ENCODE peak calls at places on chromosomes 16 and 17, in ten cellular contexts. T is GM12865; J is omental fat pad; U is B cell; Z is fibroblast of mammary gland; D is CD4-positive, alpha-beta T cell; P is heart right ventricle; G is coronary artery; W is lower lobe of right lung; Y is GM10248. Q is an unnamed sample.

GRCh38 chr16:30895592-30896202 is 717 bp upstream of the CTF1 start:
- DNase-seq in D (no peak), Z (no peak), G (no peak), W (no peak), J (no peak), U (no peak), T (no peak), Y (no peak), P (no peak), Q (no peak)

GRCh38 chr17:83121921-83122820 is 42.8 kb downstream of the METRNL start:
- DNase-seq in D (no peak), Y (no peak), J (no peak), T (no peak), P (no peak), Z (peak), G (peak), U (no peak), W (peak), Q (no peak)

GRCh38 chr16:90057738-90058173 is 19.4 kb downstream of the PRDM7 start:
- DNase-seq in W (no peak), J (no peak), Z (peak), P (no peak), T (peak), U (no peak), D (no peak), Y (peak), G (no peak), Q (no peak)

GRCh38 chr17:72710834-72711233 is 381.7 kb downstream of the SLC39A11 start:
- DNase-seq in P (no peak), J (no peak), U (no peak), D (no peak), Z (peak), W (no peak), T (no peak), G (no peak), Y (no peak), Q (no peak)

GRCh38 chr16:56630134-56630533 is 2.3 kb upstream of the MT1M start:
- DNase-seq in J (no peak), P (no peak), U (peak), G (no peak), Y (peak), W (no peak), D (no peak), Z (no peak), T (peak), Q (no peak)

GRCh38 chr16:88058817-88059216 is 107.6 kb downstream of the BANP start:
- DNase-seq in P (no peak), J (no peak), T (no peak), D (no peak), U (no peak), Y (no peak), W (no peak), G (no peak), Z (no peak), Q (no peak)

GRCh38 chr17:4395111-4395478 is 28.6 kb upstream of the UBE2G1 start:
- DNase-seq in J (no peak), U (no peak), G (no peak), T (no peak), Z (no peak), P (no peak), D (no peak), Y (no peak), W (no peak), Q (no peak)

GRCh38 chr17:42107597-42108576 is 4.6 kb downstream of the DHX58 start:
- DNase-seq in T (peak), W (peak), G (no peak), J (no peak), Y (peak), P (peak), Z (no peak), D (peak), U (peak), Q (peak)

GRCh38 chr17:28380572-28380907 is 9.0 kb downstream of the SARM1 start:
- DNase-seq in T (no peak), U (no peak), J (no peak), Z (no peak), G (no peak), D (no peak), Y (no peak), W (no peak), P (no peak), Q (no peak)

GRCh38 chr16:70700101-70701020 is 14.5 kb upstream of the MTSS2 start:
- DNase-seq in Y (no peak), W (peak), G (peak), T (no peak), Z (no peak), J (no peak), P (peak), D (no peak), U (no peak), Q (no peak)

GRCh38 chr16:48383204-48383876 is 1.9 kb downstream of the SIAH1 start:
- DNase-seq in T (no peak), G (no peak), J (no peak), D (no peak), W (no peak), P (no peak), Y (no peak), U (no peak), Z (peak), Q (no peak)

GRCh38 chr16:2231016-2231931 is 5.0 kb upstream of the DNASE1L2 start:
- DNase-seq in U (no peak), T (no peak), W (no peak), J (no peak), P (no peak), Z (no peak), Y (no peak), G (no peak), D (no peak), Q (no peak)

GRCh38 chr16:67397812-67398545 is 4.7 kb upstream of the TPPP3 start:
- DNase-seq in D (no peak), G (no peak), U (no peak), Y (no peak), Z (no peak), J (no peak), T (no peak), P (no peak), W (peak), Q (peak)

GRCh38 chr17:65656390-65657250 is 95.2 kb upstream of the AXIN2 start:
- DNase-seq in D (no peak), G (no peak), Z (no peak), J (no peak), P (no peak), Y (peak), U (no peak), T (peak), W (no peak), Q (no peak)

GRCh38 chr17:13428611-13429042 is 173.1 kb downstream of the HS3ST3A1 start:
- DNase-seq in U (no peak), Y (no peak), W (no peak), J (no peak), Z (peak), T (no peak), G (no peak), D (no peak), P (no peak), Q (no peak)

GRCh38 chr17:78355045-78355641 is 4.7 kb downstream of the SOCS3 start:
- DNase-seq in T (peak), G (no peak), Z (no peak), Y (no peak), W (no peak), J (no peak), D (no peak), U (no peak), P (no peak), Q (no peak)

GRCh38 chr17:68101992-68102758 is 66.6 kb downstream of the KPNA2 start:
- DNase-seq in D (peak), J (no peak), Z (no peak), Y (no peak), U (no peak), T (peak), W (no peak), P (peak), G (no peak), Q (no peak)

GRCh38 chr17:31582151-31582907 is 190.9 kb downstream of the RAB11FIP4 start:
- DNase-seq in D (no peak), Z (no peak), J (no peak), Y (peak), G (peak), P (peak), T (peak), U (no peak), W (peak), Q (peak)

GRCh38 chr17:51298508-51299371 is 38.4 kb downstream of the UTP18 start:
- DNase-seq in G (no peak), Y (peak), T (peak), P (no peak), D (no peak), U (no peak), Z (peak), J (no peak), W (no peak), Q (no peak)

GRCh38 chr17:2239882-2240430 is 63.6 kb downstream of the SMG6 start:
- DNase-seq in P (peak), D (no peak), U (peak), Z (peak), W (no peak), G (no peak), J (no peak), T (peak), Y (peak), Q (no peak)

GRCh38 chr16:56262148-56262878 is 71.0 kb downstream of the GNAO1 start:
- DNase-seq in Y (no peak), G (peak), T (no peak), W (no peak), P (no peak), Z (no peak), J (no peak), D (peak), U (peak), Q (no peak)

GRCh38 chr17:44235583-44235936 is 16.1 kb upstream of the UBTF start:
- DNase-seq in Y (no peak), P (no peak), G (no peak), T (no peak), U (no peak), J (no peak), D (no peak), Z (peak), W (no peak), Q (no peak)

GRCh38 chr16:88967800-88968588 is 9.0 kb downstream of the CBFA2T3 start:
- DNase-seq in W (no peak), Y (peak), P (no peak), T (peak), D (no peak), Z (no peak), J (no peak), G (no peak), U (peak), Q (no peak)

GRCh38 chr17:40063915-40064531 is 1.3 kb downstream of the THRA start:
- DNase-seq in Z (no peak), G (no peak), W (peak), Y (no peak), T (no peak), U (no peak), P (no peak), J (no peak), D (no peak), Q (peak)

GRCh38 chr16:55480228-55480655 is 1.2 kb downstream of the MMP2 start:
- DNase-seq in G (peak), U (no peak), Z (peak), W (peak), P (peak), D (no peak), J (peak), Y (no peak), T (no peak), Q (no peak)

GRCh38 chr17:35214192-35214591 is 20.0 kb upstream of the SLC35G3 start:
- DNase-seq in J (no peak), Y (no peak), D (no peak), T (no peak), G (no peak), W (no peak), Z (no peak), P (no peak), U (no peak), Q (no peak)

GRCh38 chr17:4426499-4427208 is 7.1 kb upstream of the SPNS3 start:
- DNase-seq in T (no peak), W (no peak), Z (no peak), P (no peak), U (no peak), J (no peak), Y (no peak), G (no peak), D (no peak), Q (no peak)

DNA sequence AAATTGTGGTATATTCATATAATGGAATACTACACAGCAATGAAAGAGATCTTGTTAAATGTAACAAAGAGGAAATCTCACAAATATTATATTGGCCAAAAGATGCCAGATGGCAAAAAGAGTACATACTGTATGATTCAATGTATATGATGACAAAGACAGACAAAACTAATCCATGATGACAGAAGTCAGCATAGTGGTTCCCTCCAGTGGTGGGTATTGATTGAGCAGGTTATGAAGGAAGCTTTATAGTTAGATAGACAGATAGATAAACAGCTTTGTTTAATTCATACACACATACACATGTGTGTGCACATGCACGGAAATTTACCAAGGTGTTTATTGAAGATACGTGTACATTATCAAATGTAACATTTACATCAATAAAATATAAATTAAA is 74.4 kb upstream of the SMIM36 start:
- DNase-seq in Y (no peak), T (no peak), J (no peak), D (no peak), P (no peak), U (no peak), W (no peak), Z (no peak), G (no peak), Q (no peak)
- TF ChIP-seq CTCF in Y (no peak), T (peak), J (no peak), D (no peak), P (no peak), U (no peak), W (no peak), Z (peak), G (no peak), Q (peak)

GRCh38 chr17:55386931-55387330 is 34.7 kb downstream of the MMD start:
- DNase-seq in Z (no peak), P (no peak), J (no peak), Y (no peak), D (no peak), T (no peak), U (no peak), W (no peak), G (no peak), Q (no peak)
- TF ChIP-seq CTCF in Z (no peak), P (no peak), J (no peak), Y (no peak), D (no peak), T (no peak), U (no peak), W (no peak), G (no peak), Q (no peak)

GRCh38 chr16:27922433-27922832 is 141.1 kb downstream of the GSG1L start:
- DNase-seq in Z (no peak), T (no peak), G (no peak), D (no peak), P (no peak), J (no peak), W (no peak), U (no peak), Y (no peak), Q (no peak)

GRCh38 chr16:27921134-27921533 is 142.4 kb downstream of the GSG1L start:
- DNase-seq in Y (no peak), J (no peak), U (no peak), D (no peak), Z (no peak), G (no peak), P (no peak), T (no peak), W (no peak), Q (no peak)

GRCh38 chr16:27917953-27918352 is 145.6 kb downstream of the GSG1L start:
- DNase-seq in U (no peak), W (no peak), T (no peak), G (no peak), J (no peak), Y (no peak), D (no peak), Z (no peak), P (no peak), Q (no peak)

GRCh38 chr16:27918755-27919154 is 144.8 kb downstream of the GSG1L start:
- DNase-seq in U (no peak), Y (no peak), P (no peak), T (no peak), D (no peak), J (no peak), Z (peak), W (no peak), G (no peak), Q (no peak)

GRCh38 chr16:27920391-27920891 is 143.1 kb downstream of the GSG1L start:
- DNase-seq in W (no peak), D (no peak), Z (no peak), T (no peak), G (no peak), J (no peak), P (no peak), U (no peak), Y (no peak), Q (no peak)
- TF ChIP-seq CTCF in W (no peak), D (no peak), Z (peak), T (no peak), G (no peak), J (no peak), P (no peak), U (no peak), Y (no peak), Q (no peak)

GRCh38 chr16:53078765-53079484 is 24.1 kb downstream of the CHD9 start:
- DNase-seq in U (no peak), W (no peak), T (no peak), Y (no peak), P (no peak), D (no peak), Z (peak), G (no peak), J (no peak), Q (no peak)
- TF ChIP-seq CTCF in U (no peak), W (no peak), T (no peak), Y (no peak), P (no peak), D (no peak), Z (no peak), G (no peak), J (no peak), Q (no peak)

GRCh38 chr17:49846938-49847712 is 744 bp downstream of the TAC4 start:
- DNase-seq in J (no peak), U (no peak), T (no peak), D (no peak), G (no peak), Y (no peak), P (no peak), W (no peak), Z (no peak), Q (peak)

GRCh38 chr17:49849711-49850610 is 2.1 kb upstream of the TAC4 start:
- DNase-seq in T (no peak), W (no peak), J (no peak), D (no peak), Y (no peak), P (no peak), Z (no peak), U (no peak), G (no peak), Q (no peak)

GRCh38 chr17:49848019-49848473 is at the start of gene TAC4:
- DNase-seq in G (no peak), W (no peak), U (no peak), Y (no peak), D (no peak), P (no peak), T (no peak), Z (no peak), J (no peak), Q (no peak)

GRCh38 chr17:49850772-49851386 is 3.0 kb upstream of the TAC4 start:
- DNase-seq in Y (no peak), Z (no peak), J (no peak), P (no peak), W (no peak), U (no peak), G (no peak), T (no peak), D (no peak), Q (no peak)

GRCh38 chr17:49848739-49849138 is 870 bp upstream of the TAC4 start:
- DNase-seq in J (no peak), Z (no peak), D (no peak), P (no peak), Y (no peak), W (no peak), T (no peak), U (no peak), G (no peak), Q (no peak)
- TF ChIP-seq CTCF in J (no peak), Z (no peak), D (no peak), P (no peak), Y (no peak), W (no peak), T (no peak), U (no peak), G (no peak), Q (no peak)